ENCODE peak calls at places on chromosomes 13 and 19, in eight cellular contexts. E, Z, Q, I, G, L, O and R are unnamed samples.

GRCh38 chr13:29918845-29919244 is 68.4 kb upstream of the UBL3 start:
- DNase-seq in E (peak), Z (no peak), Q (no peak), I (no peak), G (peak), L (no peak), O (no peak), R (no peak)

GRCh38 chr13:27644302-27644701 is 22.6 kb downstream of the POLR1D start:
- DNase-seq in E (peak), Z (no peak), Q (peak), I (no peak), G (peak), L (no peak), O (no peak), R (peak)

GRCh38 chr13:95677564-95678386 is 836 bp downstream of the DNAJC3 start:
- DNase-seq in E (peak), Z (no peak), Q (no peak), I (no peak), G (peak), L (no peak), O (peak), R (no peak)

GRCh38 chr13:25632166-25632888 is 260.6 kb downstream of the ATP8A2 start:
- DNase-seq in E (no peak), Z (no peak), Q (no peak), I (no peak), G (no peak), L (no peak), O (peak), R (no peak)

GRCh38 chr13:107233541-107233940 is 665.6 kb upstream of the ARGLU1 start:
- DNase-seq in E (no peak), Z (no peak), Q (no peak), I (no peak), G (no peak), L (no peak), O (no peak), R (no peak)

GRCh38 chr19:18419699-18420460 is 682 bp downstream of the SSBP4 start:
- DNase-seq in E (no peak), Z (peak), Q (peak), I (peak), G (no peak), L (no peak), O (no peak), R (no peak)

GRCh38 chr19:2863818-2864217 is 3.3 kb upstream of the ZNF556 start:
- DNase-seq in E (no peak), Z (no peak), Q (no peak), I (no peak), G (no peak), L (no peak), O (no peak), R (no peak)

GRCh38 chr13:96492758-96493157 is 402.9 kb downstream of the HS6ST3 start:
- DNase-seq in E (no peak), Z (no peak), Q (peak), I (no peak), G (no peak), L (no peak), O (no peak), R (no peak)

GRCh38 chr13:77386880-77387606 is 60.1 kb upstream of the MYCBP2 start:
- DNase-seq in E (peak), Z (no peak), Q (no peak), I (no peak), G (peak), L (no peak), O (no peak), R (peak)

GRCh38 chr19:32219881-32220552 is 125.4 kb upstream of the ZNF507 start:
- DNase-seq in E (no peak), Z (no peak), Q (no peak), I (no peak), G (no peak), L (no peak), O (no peak), R (no peak)

GRCh38 chr19:39870171-39870971 is 24.2 kb upstream of the FBL start:
- DNase-seq in E (no peak), Z (no peak), Q (no peak), I (no peak), G (no peak), L (no peak), O (peak), R (no peak)

GRCh38 chr19:18073197-18073596 is 13.5 kb downstream of the IL12RB1 start:
- DNase-seq in E (no peak), Z (no peak), Q (no peak), I (no peak), G (no peak), L (no peak), O (no peak), R (no peak)

GRCh38 chr13:45226024-45226423 is 25.2 kb upstream of the KCTD4 start:
- DNase-seq in E (no peak), Z (no peak), Q (no peak), I (no peak), G (no peak), L (no peak), O (no peak), R (no peak)

GRCh38 chr13:75762066-75762937 is 126.2 kb downstream of the LMO7 start:
- DNase-seq in E (peak), Z (peak), Q (no peak), I (no peak), G (no peak), L (no peak), O (no peak), R (no peak)

GRCh38 chr19:38769635-38770211 is 3.6 kb downstream of the LGALS7 start:
- DNase-seq in E (peak), Z (peak), Q (peak), I (peak), G (peak), L (peak), O (peak), R (no peak)

GRCh38 chr13:44236370-44236769 is 137.3 kb upstream of the SERP2 start:
- DNase-seq in E (peak), Z (no peak), Q (no peak), I (no peak), G (peak), L (no peak), O (no peak), R (no peak)

GRCh38 chr13:91946498-91947070 is 548.2 kb downstream of the GPC5 start:
- DNase-seq in E (peak), Z (peak), Q (no peak), I (no peak), G (no peak), L (no peak), O (peak), R (no peak)

GRCh38 chr13:32117696-32118095 is 86.1 kb downstream of the FRY start:
- DNase-seq in E (no peak), Z (no peak), Q (peak), I (peak), G (no peak), L (no peak), O (no peak), R (no peak)

GRCh38 chr13:25836709-25837316 is 215.0 kb downstream of the SHISA2 start:
- DNase-seq in E (no peak), Z (no peak), Q (no peak), I (no peak), G (no peak), L (no peak), O (peak), R (no peak)

GRCh38 chr13:73677041-73677589 is 457.1 kb downstream of the KLF12 start:
- DNase-seq in E (peak), Z (no peak), Q (no peak), I (no peak), G (peak), L (no peak), O (peak), R (peak)

DNA sequence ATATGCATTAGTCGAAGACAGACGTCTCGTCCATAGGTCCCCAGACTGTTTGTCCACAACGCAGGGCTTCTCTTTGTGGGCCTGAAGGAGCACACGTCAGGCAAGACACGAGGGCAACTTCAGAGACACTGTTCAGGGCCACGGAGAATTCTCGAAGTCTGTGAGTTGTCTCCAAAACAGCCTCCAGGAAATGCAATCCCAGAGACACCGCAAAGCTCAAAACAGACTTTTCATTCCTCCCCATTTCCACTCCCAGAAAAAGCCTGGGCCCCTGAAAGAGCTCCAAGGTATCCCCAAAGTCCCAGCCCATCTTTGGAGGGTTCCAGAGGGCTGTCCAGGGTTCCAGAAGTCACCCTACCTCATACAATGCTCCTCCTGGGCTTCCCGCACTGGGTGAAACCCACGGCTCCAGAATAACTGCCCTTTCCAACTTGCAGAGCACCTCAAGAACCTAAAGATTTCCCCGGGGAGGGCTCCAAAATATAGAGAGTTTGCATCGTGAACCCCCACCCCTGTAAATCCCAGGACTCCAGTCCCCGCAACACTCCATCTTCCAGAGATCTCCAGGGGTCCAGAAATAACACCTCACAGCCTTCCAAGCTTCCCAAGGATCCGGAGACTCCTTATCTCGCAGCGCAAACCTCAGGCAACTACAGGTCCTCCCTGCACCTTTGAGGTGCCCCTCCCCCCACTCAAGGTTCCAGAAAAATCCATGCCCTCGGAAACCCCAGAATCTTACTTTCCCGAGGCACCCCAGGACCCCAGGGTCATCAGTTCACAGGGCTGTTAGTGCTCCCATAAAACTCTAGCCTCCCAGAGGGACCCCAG is 690 bp upstream of the FTL start:
- DNase-seq in E (peak), Z (peak), Q (no peak), I (peak), G (peak), L (peak), O (peak), R (no peak)
- H3K4me3 ChIP-seq in E (peak), Z (peak), Q (peak), I (peak), G (peak), L (peak), O (peak), R (peak)

GRCh38 chr19:13010038-13010991 is 15.0 kb downstream of the NFIX start:
- DNase-seq in E (no peak), Z (no peak), Q (no peak), I (no peak), G (no peak), L (no peak), O (no peak), R (no peak)

GRCh38 chr19:13012690-13013608 is 17.7 kb downstream of the NFIX start:
- DNase-seq in E (peak), Z (no peak), Q (peak), I (no peak), G (peak), L (no peak), O (peak), R (no peak)

GRCh38 chr19:13012390-13012689 is 17.1 kb downstream of the NFIX start:
- DNase-seq in E (no peak), Z (no peak), Q (no peak), I (no peak), G (no peak), L (no peak), O (no peak), R (no peak)

GRCh38 chr19:13011653-13012389 is 16.5 kb downstream of the NFIX start:
- DNase-seq in E (no peak), Z (no peak), Q (no peak), I (no peak), G (no peak), L (no peak), O (peak), R (no peak)

GRCh38 chr19:13010992-13011652 is 15.8 kb downstream of the NFIX start:
- DNase-seq in E (no peak), Z (no peak), Q (no peak), I (no peak), G (no peak), L (no peak), O (no peak), R (no peak)
- H3K4me3 ChIP-seq in E (no peak), Z (no peak), Q (no peak), I (no peak), G (no peak), L (no peak), O (no peak), R (no peak)

DNA sequence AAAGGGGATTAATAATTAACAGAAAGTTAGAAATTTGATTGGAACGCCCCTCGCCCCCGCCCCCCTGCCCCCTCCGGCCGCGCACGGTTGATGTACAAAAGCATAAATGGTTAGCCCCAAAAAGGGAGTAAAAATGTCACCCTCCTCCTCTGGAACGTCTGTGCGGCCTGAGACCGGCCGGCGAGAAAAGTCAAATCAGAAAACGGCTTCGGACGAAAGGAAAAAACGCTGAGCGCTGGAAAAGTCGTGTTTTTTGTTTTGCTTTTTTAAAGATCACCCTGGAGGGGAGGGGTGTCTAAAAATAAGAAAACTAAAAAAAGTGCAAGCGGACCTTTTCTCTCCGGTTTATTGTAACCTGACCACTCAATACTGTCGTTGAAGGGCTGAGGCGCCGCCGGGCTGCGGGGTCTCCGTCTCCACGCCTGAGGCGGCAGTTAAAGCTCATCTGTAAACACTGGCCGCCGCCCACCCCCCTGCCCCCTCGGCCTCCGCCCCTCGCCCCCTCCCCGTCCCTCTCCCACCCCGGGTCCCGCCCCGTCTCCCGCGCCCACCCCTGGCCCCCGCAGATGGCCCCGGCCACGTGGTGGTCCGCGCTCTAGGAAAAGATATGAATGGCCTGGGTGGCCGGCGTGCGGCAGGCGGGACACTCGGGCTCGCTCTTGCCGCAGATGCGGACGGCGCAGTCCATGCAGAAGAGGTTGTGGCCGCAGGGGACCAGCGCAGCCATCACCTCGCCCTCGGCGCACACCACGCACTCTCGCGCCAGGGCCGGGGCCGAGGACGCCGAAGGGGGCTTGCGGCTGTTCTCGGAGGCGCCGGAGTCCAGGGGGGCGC is 12.9 kb downstream of the MEX3D start:
- DNase-seq in E (no peak), Z (no peak), Q (no peak), I (no peak), G (no peak), L (no peak), O (no peak), R (no peak)
- H3K4me3 ChIP-seq in E (no peak), Z (no peak), Q (no peak), I (no peak), G (no peak), L (no peak), O (no peak), R (no peak)

DNA sequence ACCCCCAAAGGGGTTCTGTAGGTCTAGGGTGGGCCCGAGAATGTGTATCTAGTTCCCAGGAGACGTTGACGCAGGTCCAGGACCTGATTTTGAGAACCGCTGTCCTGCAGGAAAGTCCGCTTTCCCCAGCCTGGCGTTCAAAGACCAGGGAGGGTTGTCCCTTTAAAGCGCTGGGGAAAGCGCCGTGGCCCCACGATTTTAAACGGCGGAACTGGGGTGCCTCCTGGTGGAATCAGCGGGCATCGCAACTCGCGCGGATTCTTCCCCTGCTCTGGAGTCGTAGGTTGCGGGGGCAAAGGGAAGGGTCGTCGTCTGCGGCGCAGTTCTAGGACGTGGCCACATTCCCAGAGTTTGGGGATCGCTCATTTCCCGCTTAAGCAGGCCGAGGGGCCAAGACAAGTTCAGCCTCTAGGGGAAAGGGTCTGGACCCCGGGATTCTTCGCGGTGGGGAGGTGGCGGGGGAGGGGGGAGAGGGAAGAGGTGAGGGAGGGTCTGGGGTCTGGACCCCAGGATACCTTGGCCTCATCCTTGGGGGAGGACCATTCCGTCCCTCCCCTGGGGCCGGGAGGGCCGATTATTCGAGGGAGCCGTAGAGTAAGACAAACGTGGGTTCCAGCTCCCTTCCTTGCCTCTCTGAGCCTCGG is 7.7 kb downstream of the PNMA8B start:
- DNase-seq in E (peak), Z (peak), Q (peak), I (peak), G (peak), L (peak), O (peak), R (no peak)
- H3K4me3 ChIP-seq in E (peak), Z (peak), Q (peak), I (peak), G (peak), L (no peak), O (no peak), R (peak)

GRCh38 chr19:52602931-52603330 is 32.8 kb downstream of the ZNF701 start:
- DNase-seq in E (no peak), Z (no peak), Q (no peak), I (no peak), G (no peak), L (no peak), O (no peak), R (no peak)
- H3K4me3 ChIP-seq in E (no peak), Z (no peak), Q (no peak), I (no peak), G (no peak), L (no peak), O (no peak), R (no peak)

DNA sequence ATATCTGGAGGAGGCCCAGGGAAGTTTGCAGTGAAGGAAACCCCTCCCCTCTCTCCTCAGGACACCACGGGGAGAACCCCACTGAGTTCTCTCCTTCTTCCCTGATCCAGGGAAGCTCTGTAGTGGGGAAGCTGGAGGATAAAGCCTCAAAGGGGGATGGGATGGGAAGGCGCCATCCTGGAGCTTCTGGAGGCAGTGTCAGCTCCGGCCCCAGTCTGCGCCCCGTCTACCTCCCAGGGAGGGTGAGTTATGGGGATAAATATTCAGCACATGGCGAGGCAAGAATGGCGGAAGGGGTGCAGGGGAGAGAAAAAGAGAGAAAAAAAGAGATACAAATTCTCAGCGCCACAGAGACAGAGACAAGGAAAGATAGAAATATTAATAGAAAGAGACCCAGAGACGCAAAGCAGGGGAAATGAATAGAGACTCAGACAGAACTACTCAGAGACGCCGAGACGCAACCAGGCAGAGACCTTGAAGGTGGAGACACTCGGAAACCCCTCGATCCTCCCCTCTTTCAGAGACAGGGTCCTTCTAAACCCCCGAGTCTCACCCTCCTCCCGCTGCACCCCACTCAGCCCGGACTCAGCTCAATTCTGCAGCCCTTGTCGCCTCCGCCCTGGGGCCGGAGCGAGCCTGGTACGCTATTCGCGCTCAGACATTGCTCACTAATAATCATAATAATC is 23.6 kb downstream of the OLFM2 start:
- DNase-seq in E (no peak), Z (no peak), Q (no peak), I (no peak), G (no peak), L (no peak), O (no peak), R (no peak)
- H3K4me3 ChIP-seq in E (no peak), Z (no peak), Q (no peak), I (peak), G (peak), L (no peak), O (peak), R (no peak)

GRCh38 chr19:57171551-57172081 is 4.3 kb upstream of the DUXA start:
- DNase-seq in E (peak), Z (no peak), Q (peak), I (peak), G (peak), L (no peak), O (peak), R (no peak)
- H3K4me3 ChIP-seq in E (peak), Z (no peak), Q (no peak), I (peak), G (peak), L (no peak), O (peak), R (peak)

DNA sequence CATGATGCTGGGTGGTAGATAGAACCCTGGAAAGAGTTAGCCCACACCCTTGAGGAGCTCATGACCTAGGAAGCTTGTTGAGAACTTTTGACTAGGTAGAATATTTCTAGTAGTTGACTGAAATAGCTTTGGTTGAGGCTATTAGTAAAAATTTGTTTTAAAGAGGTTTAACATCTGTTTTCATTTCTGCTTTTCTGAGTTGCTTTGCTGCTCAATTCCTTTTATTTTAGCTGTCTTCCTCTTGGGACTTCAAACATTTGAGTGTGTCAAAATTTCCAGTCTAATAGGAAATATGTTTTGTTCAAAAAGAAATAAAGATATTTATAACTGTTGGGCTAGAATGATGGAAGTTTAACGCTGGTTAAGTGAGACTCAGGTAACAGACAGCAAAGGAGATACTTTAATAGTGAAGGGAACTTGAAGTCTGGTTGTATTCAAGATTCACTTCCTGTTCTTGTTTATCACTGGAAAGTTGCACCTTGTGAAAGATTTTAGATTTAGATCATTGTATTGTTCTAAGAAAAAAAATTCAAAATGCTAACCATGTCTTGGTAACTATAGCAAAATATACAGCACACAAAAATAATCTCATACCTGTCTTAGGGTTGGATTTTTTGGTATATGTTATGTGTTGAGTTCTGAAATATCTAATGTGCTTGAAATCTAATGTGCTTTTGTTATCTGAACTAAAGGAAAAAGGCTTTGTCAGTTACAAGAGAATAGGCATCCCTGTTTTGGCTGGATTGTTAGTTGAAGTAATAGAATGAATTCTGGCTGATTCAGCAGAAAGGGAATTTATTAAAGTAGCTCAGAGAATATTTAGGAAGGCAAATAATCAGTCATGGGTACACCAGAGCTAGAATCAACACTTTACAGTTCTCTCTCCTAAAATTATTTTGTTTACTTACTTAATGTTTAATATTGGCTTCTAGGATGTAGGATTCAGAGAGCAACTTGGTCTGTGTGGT is 24.4 kb upstream of the GPR18 start:
- DNase-seq in E (no peak), Z (no peak), Q (no peak), I (no peak), G (no peak), L (no peak), O (no peak), R (no peak)
- H3K4me3 ChIP-seq in E (no peak), Z (no peak), Q (no peak), I (no peak), G (no peak), L (no peak), O (no peak), R (no peak)

GRCh38 chr13:60396008-60396782 is 825 bp upstream of the TDRD3 start:
- DNase-seq in E (peak), Z (peak), Q (peak), I (peak), G (peak), L (peak), O (peak), R (peak)
- H3K4me3 ChIP-seq in E (peak), Z (peak), Q (peak), I (peak), G (peak), L (peak), O (peak), R (peak)